ENCODE peak calls at places on chromosome 15, in nine cellular contexts. K, X, W, I, D, C, M, O and P are unnamed samples.

GRCh38 chr15:79172032-79172481 is 81.5 kb upstream of the RASGRF1 start:
- DNase-seq in K (no peak), X (no peak), W (peak), I (no peak), D (no peak), C (no peak), M (no peak), O (no peak), P (no peak)

GRCh38 chr15:79089331-79089889 is 1.2 kb downstream of the RASGRF1 start:
- DNase-seq in K (no peak), X (no peak), W (no peak), I (no peak), D (no peak), C (peak), M (no peak), O (no peak), P (peak)

GRCh38 chr15:88470625-88471372 is 3.3 kb downstream of the MRPS11 start:
- DNase-seq in K (no peak), X (no peak), W (no peak), I (no peak), D (no peak), C (no peak), M (no peak), O (no peak), P (no peak)

GRCh38 chr15:68499620-68500312 is 67.8 kb upstream of the ITGA11 start:
- DNase-seq in K (no peak), X (no peak), W (no peak), I (no peak), D (no peak), C (no peak), M (no peak), O (no peak), P (peak)

GRCh38 chr15:56232058-56232457 is 11.6 kb downstream of the RFX7 start:
- DNase-seq in K (no peak), X (no peak), W (no peak), I (no peak), D (no peak), C (no peak), M (no peak), O (no peak), P (no peak)

GRCh38 chr15:73856458-73857192 is 16.7 kb upstream of the TBC1D21 start:
- DNase-seq in K (no peak), X (no peak), W (peak), I (no peak), D (peak), C (no peak), M (no peak), O (no peak), P (no peak)

GRCh38 chr15:51634591-51635198 is 12.1 kb upstream of the DMXL2 start:
- DNase-seq in K (peak), X (no peak), W (no peak), I (no peak), D (no peak), C (no peak), M (no peak), O (no peak), P (peak)

GRCh38 chr15:75836953-75837321 is 6.3 kb upstream of the UBE2Q2 start:
- DNase-seq in K (peak), X (peak), W (peak), I (no peak), D (peak), C (no peak), M (peak), O (peak), P (peak)

GRCh38 chr15:40825661-40826088 is 2.8 kb downstream of the PPP1R14D start:
- DNase-seq in K (peak), X (peak), W (no peak), I (no peak), D (no peak), C (no peak), M (peak), O (no peak), P (no peak)

GRCh38 chr15:41183580-41183979 is 47.0 kb downstream of the EXD1 start:
- DNase-seq in K (no peak), X (peak), W (no peak), I (no peak), D (no peak), C (no peak), M (no peak), O (no peak), P (no peak)

GRCh38 chr15:101049856-101050646 is 130.9 kb downstream of the LRRK1 start:
- DNase-seq in K (no peak), X (no peak), W (no peak), I (no peak), D (no peak), C (peak), M (no peak), O (no peak), P (no peak)

GRCh38 chr15:101497484-101498034 is 8.1 kb upstream of the PCSK6 start:
- DNase-seq in K (no peak), X (no peak), W (no peak), I (no peak), D (no peak), C (no peak), M (no peak), O (no peak), P (no peak)

GRCh38 chr15:72319360-72319984 is 485 bp downstream of the CELF6 start:
- DNase-seq in K (peak), X (peak), W (peak), I (no peak), D (peak), C (no peak), M (no peak), O (no peak), P (peak)

GRCh38 chr15:57321973-57322601 is 54.2 kb upstream of the CGNL1 start:
- DNase-seq in K (no peak), X (no peak), W (no peak), I (no peak), D (no peak), C (no peak), M (no peak), O (no peak), P (no peak)

GRCh38 chr15:45710657-45711056 is 75.8 kb downstream of the SQOR start:
- DNase-seq in K (no peak), X (no peak), W (no peak), I (no peak), D (no peak), C (no peak), M (no peak), O (no peak), P (no peak)

GRCh38 chr15:57541805-57542504 is 49.7 kb upstream of the MYZAP start:
- DNase-seq in K (peak), X (peak), W (peak), I (no peak), D (peak), C (peak), M (no peak), O (no peak), P (no peak)

GRCh38 chr15:60021589-60022378 is 17.7 kb downstream of the FOXB1 start:
- DNase-seq in K (peak), X (no peak), W (no peak), I (no peak), D (no peak), C (no peak), M (no peak), O (no peak), P (no peak)

GRCh38 chr15:79184465-79184892 is 93.9 kb upstream of the RASGRF1 start:
- DNase-seq in K (peak), X (peak), W (peak), I (peak), D (peak), C (peak), M (peak), O (peak), P (peak)

GRCh38 chr15:100194955-100195354 is 146.8 kb downstream of the ADAMTS17 start:
- DNase-seq in K (no peak), X (no peak), W (no peak), I (no peak), D (no peak), C (no peak), M (no peak), O (no peak), P (no peak)

GRCh38 chr15:34330279-34330678 is 7.3 kb downstream of the SLC12A6 start:
- DNase-seq in K (no peak), X (no peak), W (no peak), I (no peak), D (no peak), C (no peak), M (no peak), O (no peak), P (no peak)

GRCh38 chr15:45391746-45392711 is 13.7 kb upstream of the GATM start:
- DNase-seq in K (no peak), X (no peak), W (no peak), I (no peak), D (no peak), C (no peak), M (no peak), O (no peak), P (peak)

GRCh38 chr15:77974416-77975331 is 102.8 kb downstream of the TBC1D2B start:
- DNase-seq in K (no peak), X (no peak), W (no peak), I (no peak), D (no peak), C (no peak), M (no peak), O (no peak), P (no peak)

GRCh38 chr15:50452927-50453326 is 28.7 kb downstream of the USP8 start:
- DNase-seq in K (no peak), X (no peak), W (no peak), I (no peak), D (no peak), C (no peak), M (peak), O (no peak), P (no peak)

GRCh38 chr15:44501768-44502366 is 35.1 kb upstream of the EIF3J start:
- DNase-seq in K (peak), X (peak), W (peak), I (no peak), D (no peak), C (no peak), M (peak), O (no peak), P (no peak)

GRCh38 chr15:40285151-40285898 is 2.5 kb upstream of the ANKRD63 start:
- DNase-seq in K (no peak), X (peak), W (peak), I (no peak), D (no peak), C (no peak), M (no peak), O (no peak), P (no peak)

GRCh38 chr15:99384992-99385669 is 133.8 kb downstream of the LRRC28 start:
- DNase-seq in K (no peak), X (peak), W (no peak), I (no peak), D (no peak), C (no peak), M (no peak), O (no peak), P (no peak)

GRCh38 chr15:48641416-48641815 is 4.1 kb downstream of the FBN1 start:
- DNase-seq in K (peak), X (peak), W (peak), I (peak), D (no peak), C (no peak), M (no peak), O (no peak), P (no peak)

GRCh38 chr15:40893733-40894688 is at the start of gene VPS18:
- DNase-seq in K (peak), X (peak), W (peak), I (peak), D (peak), C (peak), M (peak), O (peak), P (peak)

GRCh38 chr15:66862111-66862815 is 160.2 kb downstream of the SMAD6 start:
- DNase-seq in K (peak), X (no peak), W (peak), I (no peak), D (no peak), C (no peak), M (no peak), O (no peak), P (no peak)

GRCh38 chr15:39609166-39609918 is 28.5 kb downstream of the THBS1 start:
- DNase-seq in K (no peak), X (no peak), W (no peak), I (no peak), D (no peak), C (no peak), M (no peak), O (no peak), P (no peak)

GRCh38 chr15:101167791-101168462 is 83.9 kb downstream of the CHSY1 start:
- DNase-seq in K (peak), X (peak), W (no peak), I (peak), D (peak), C (no peak), M (peak), O (peak), P (no peak)

GRCh38 chr15:36365963-36366362 is 213.5 kb upstream of the CDIN1 start:
- DNase-seq in K (peak), X (no peak), W (no peak), I (no peak), D (no peak), C (no peak), M (no peak), O (no peak), P (no peak)

DNA sequence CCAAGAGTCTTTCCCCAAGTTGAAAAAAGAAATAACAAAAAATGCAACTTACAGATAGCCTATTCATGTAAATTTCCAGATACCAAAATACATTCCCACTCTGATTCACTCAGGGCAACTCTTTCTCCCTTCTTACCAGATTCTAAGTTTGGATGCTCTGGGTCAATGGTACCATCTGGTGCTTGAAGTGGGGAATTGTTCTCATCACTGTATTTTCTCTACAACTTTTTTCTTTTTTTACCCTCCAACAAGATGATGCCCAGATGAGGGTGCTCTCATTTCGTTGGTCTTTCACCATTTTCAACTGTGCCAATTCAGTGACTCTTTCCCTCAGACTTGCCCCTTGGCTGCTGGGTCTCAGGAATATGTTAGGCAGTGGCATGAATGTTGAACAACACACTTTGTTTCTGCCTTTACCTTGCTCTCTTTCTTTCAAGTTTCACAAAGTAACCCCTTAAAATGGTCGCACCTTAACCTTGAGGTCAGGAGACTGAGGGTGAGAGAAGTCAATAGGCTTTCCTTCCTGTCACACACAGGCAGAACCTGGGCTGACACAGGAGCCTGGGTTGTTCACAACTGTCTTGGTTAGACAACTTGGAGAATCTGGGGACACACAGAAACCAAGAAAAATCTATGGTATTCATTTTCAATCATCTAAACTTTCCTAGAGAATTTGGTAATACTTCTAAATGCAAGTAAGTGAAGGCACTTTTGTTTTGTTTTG is 330.7 kb upstream of the SLCO3A1 start:
- DNase-seq in K (peak), X (peak), W (peak), I (no peak), D (no peak), C (no peak), M (no peak), O (no peak), P (no peak)
- TF ChIP-seq CTCF in K (peak), X (peak), W (peak), I (peak), D (peak), C (no peak), M (peak), O (peak), P (no peak)

GRCh38 chr15:95880630-95881029 is 449.9 kb upstream of the NR2F2 start:
- DNase-seq in K (no peak), X (no peak), W (no peak), I (no peak), D (no peak), C (no peak), M (no peak), O (no peak), P (no peak)
- TF ChIP-seq CTCF in K (no peak), X (no peak), W (no peak), I (no peak), D (no peak), C (no peak), M (no peak), O (no peak), P (no peak)

GRCh38 chr15:70486451-70487379 is 276.6 kb downstream of the UACA start:
- DNase-seq in K (peak), X (peak), W (no peak), I (no peak), D (no peak), C (no peak), M (peak), O (peak), P (peak)

GRCh38 chr15:70484993-70485392 is 278.4 kb downstream of the UACA start:
- DNase-seq in K (no peak), X (no peak), W (no peak), I (no peak), D (no peak), C (no peak), M (no peak), O (no peak), P (no peak)

GRCh38 chr15:70480196-70480856 is 283.0 kb downstream of the UACA start:
- DNase-seq in K (no peak), X (no peak), W (no peak), I (no peak), D (no peak), C (no peak), M (no peak), O (peak), P (peak)

GRCh38 chr15:70486012-70486411 is 277.3 kb downstream of the UACA start:
- DNase-seq in K (no peak), X (no peak), W (no peak), I (no peak), D (no peak), C (no peak), M (no peak), O (no peak), P (no peak)

GRCh38 chr15:70483513-70483912 is 279.8 kb downstream of the UACA start:
- DNase-seq in K (no peak), X (no peak), W (no peak), I (no peak), D (no peak), C (no peak), M (no peak), O (no peak), P (no peak)
- TF ChIP-seq CTCF in K (no peak), X (no peak), W (no peak), I (no peak), D (no peak), C (no peak), M (no peak), O (no peak), P (no peak)

DNA sequence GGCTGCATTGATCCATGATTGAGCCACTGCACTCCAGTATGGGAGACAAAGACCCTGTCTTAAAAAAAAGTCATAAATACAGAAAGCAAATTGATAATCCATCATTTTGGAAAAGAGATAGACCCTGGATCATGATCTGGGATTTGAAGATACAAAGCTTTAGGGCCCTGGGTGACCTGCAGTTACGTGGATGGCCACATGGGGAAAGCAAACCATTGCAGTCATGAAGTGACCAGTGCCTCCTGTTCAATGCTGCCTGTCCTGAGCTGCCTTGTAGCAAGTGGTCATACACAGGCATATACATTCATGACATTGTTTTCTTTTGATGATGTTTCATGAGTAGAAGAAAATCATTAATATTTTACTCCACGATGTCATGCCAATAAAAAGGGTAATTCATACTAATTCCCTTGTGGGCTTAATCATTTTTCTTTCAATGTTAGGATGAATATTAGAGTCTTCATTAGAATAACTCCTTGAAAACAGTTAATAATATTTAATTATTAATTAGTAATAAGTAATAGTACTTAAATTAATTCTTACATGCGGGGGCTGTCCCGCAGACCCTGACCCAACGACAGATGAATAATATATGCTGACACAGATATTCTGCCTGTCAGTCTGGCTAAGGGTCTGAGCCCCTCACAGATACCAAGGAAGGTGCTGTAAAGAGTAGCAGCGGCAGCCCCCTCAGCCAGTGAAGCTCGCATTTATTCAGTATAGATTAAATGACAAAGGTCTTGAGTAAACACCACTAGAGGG is 109.0 kb upstream of the UNC13C start:
- DNase-seq in K (no peak), X (no peak), W (no peak), I (no peak), D (no peak), C (no peak), M (no peak), O (no peak), P (no peak)
- TF ChIP-seq CTCF in K (peak), X (peak), W (no peak), I (peak), D (no peak), C (peak), M (peak), O (no peak), P (no peak)

GRCh38 chr15:31398677-31399260 is 72.1 kb downstream of the KLF13 start:
- DNase-seq in K (peak), X (no peak), W (no peak), I (no peak), D (no peak), C (no peak), M (no peak), O (no peak), P (no peak)

GRCh38 chr15:31397851-31398661 is 71.4 kb downstream of the KLF13 start:
- DNase-seq in K (peak), X (no peak), W (no peak), I (no peak), D (no peak), C (no peak), M (no peak), O (no peak), P (no peak)

GRCh38 chr15:31400222-31400927 is 73.7 kb downstream of the KLF13 start:
- DNase-seq in K (no peak), X (no peak), W (no peak), I (no peak), D (no peak), C (no peak), M (no peak), O (no peak), P (no peak)

GRCh38 chr15:31399544-31400171 is 73.0 kb downstream of the KLF13 start:
- DNase-seq in K (peak), X (peak), W (no peak), I (no peak), D (no peak), C (no peak), M (no peak), O (no peak), P (no peak)

DNA sequence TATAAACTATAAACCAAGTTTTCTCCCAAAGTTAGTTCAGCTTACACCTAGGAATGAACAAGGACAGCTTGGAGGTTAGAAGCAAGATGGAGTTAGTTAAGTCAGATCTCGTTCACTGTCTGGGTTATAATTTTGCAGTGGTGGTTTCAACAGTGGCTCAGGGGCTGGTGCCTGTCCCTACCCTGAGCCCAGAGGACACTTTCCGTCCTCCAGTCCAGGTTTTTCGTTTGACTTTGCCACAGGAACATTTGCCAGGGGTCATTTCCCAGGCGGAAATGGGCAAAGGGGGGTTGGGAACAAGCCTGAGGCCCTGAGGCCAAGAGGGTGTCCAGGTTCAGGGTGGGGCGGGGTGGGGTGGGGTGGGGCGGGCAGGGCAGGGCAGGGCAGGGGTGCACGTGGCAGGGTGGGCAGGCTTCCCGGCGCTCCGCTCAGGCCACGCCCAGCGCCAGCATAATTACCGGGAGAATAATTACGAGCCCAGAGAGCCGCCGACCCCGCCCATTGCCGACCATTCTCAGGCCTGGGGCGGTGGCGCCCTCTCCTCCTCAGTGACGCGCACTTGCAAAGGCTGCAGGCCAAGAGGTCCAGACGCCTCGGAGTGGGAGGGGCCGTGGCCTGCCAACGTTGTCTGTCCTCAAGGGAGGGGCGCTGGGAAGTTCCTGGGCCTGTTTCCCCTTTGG is 70.4 kb downstream of the KLF13 start:
- DNase-seq in K (peak), X (no peak), W (peak), I (peak), D (peak), C (peak), M (no peak), O (no peak), P (peak)
- TF ChIP-seq CTCF in K (no peak), X (no peak), W (no peak), I (no peak), D (no peak), C (no peak), M (no peak), O (no peak), P (no peak)